ENCODE peak calls at places on chromosomes 16 and 17, in eight cellular contexts. O, K, H, Q, U, T, V and D are unnamed samples.

GRCh38 chr16:19173059-19173458 is 5.0 kb downstream of the SYT17 start:
- DNase-seq in V (no peak), H (no peak), U (no peak), K (no peak), T (no peak), O (no peak), Q (no peak), D (no peak)

GRCh38 chr17:77810536-77810935 is 148.0 kb upstream of the TNRC6C start:
- DNase-seq in U (peak; percentile 33), O (no peak), H (no peak), Q (no peak), V (no peak), K (no peak), T (no peak), D (no peak)

GRCh38 chr16:82761236-82761635 is 134.5 kb downstream of the CDH13 start:
- DNase-seq in K (no peak), V (no peak), T (no peak), O (no peak), Q (no peak), H (no peak), U (peak; percentile 74), D (no peak)

GRCh38 chr16:50842589-50842988 is 100.7 kb downstream of the CYLD start:
- DNase-seq in O (no peak), K (no peak), T (no peak), V (no peak), Q (no peak), H (no peak), U (peak; percentile 5), D (no peak)

GRCh38 chr17:27226611-27227234 is 67.2 kb upstream of the WSB1 start:
- DNase-seq in H (no peak), Q (no peak), K (no peak), T (no peak), U (peak; percentile 75), V (no peak), O (no peak), D (no peak)

GRCh38 chr17:16107165-16107770 is 107.6 kb downstream of the TTC19 start:
- DNase-seq in O (no peak), K (no peak), U (no peak), T (no peak), V (no peak), H (no peak), Q (no peak), D (no peak)

GRCh38 chr17:80106176-80106575 is 4.8 kb downstream of the GAA start:
- DNase-seq in V (no peak), O (no peak), Q (peak; percentile 18), K (no peak), H (no peak), T (no peak), U (no peak), D (no peak)

GRCh38 chr16:77499373-77500285 is 64.8 kb upstream of the ADAMTS18 start:
- DNase-seq in T (no peak), H (no peak), K (no peak), U (no peak), Q (no peak), O (no peak), V (no peak), D (no peak)

GRCh38 chr16:69921125-69921524 is 30.0 kb upstream of the CLEC18A start:
- DNase-seq in H (no peak), Q (no peak), O (no peak), U (peak; percentile 28), K (no peak), V (no peak), T (no peak), D (no peak)

GRCh38 chr17:13346996-13347762 is 254.6 kb downstream of the HS3ST3A1 start:
- DNase-seq in U (peak; percentile 98), K (no peak), Q (no peak), T (no peak), H (no peak), O (no peak), V (no peak), D (no peak)

GRCh38 chr17:19979917-19980770 is 2.5 kb upstream of the AKAP10 start:
- DNase-seq in H (no peak), O (no peak), Q (no peak), V (no peak), T (no peak), K (no peak), U (no peak), D (no peak)

GRCh38 chr16:63976345-63976744 is 1145.5 kb downstream of the CDH11 start:
- DNase-seq in O (no peak), T (no peak), Q (no peak), U (no peak), H (no peak), V (no peak), K (no peak), D (no peak)

GRCh38 chr17:72411124-72411563 is 290.3 kb downstream of the SOX9 start:
- DNase-seq in U (no peak), T (no peak), V (no peak), H (no peak), O (no peak), K (no peak), Q (no peak), D (no peak)

GRCh38 chr17:49434821-49435581 is 20.3 kb upstream of the PHB1 start:
- DNase-seq in T (no peak), Q (no peak), K (peak; percentile 90), U (peak; percentile 41), O (peak; percentile 9), V (peak; percentile 39), H (peak; percentile 13), D (no peak)

GRCh38 chr17:32807577-32807976 is 69.3 kb downstream of the MYO1D start:
- DNase-seq in O (no peak), T (no peak), H (no peak), U (no peak), V (no peak), Q (no peak), K (no peak), D (no peak)

GRCh38 chr17:50767446-50767845 is at the start of gene ANKRD40CL:
- DNase-seq in K (no peak), V (no peak), O (no peak), Q (no peak), U (no peak), T (no peak), H (no peak), D (no peak)

GRCh38 chr16:48231675-48232214 is 12.4 kb upstream of the LONP2 start:
- DNase-seq in T (no peak), H (no peak), U (peak; percentile 49), K (peak; percentile 25), V (no peak), Q (no peak), O (no peak), D (no peak)

GRCh38 chr17:28416703-28417311 is 10.8 kb upstream of the SLC46A1 start:
- DNase-seq in Q (no peak), H (peak; percentile 31), O (no peak), K (peak; percentile 68), T (no peak), U (peak; percentile 59), V (peak; percentile 48), D (peak; percentile 78)

GRCh38 chr16:21645261-21645721 is 7.1 kb downstream of the IGSF6 start:
- DNase-seq in V (no peak), Q (no peak), T (no peak), O (no peak), U (peak; percentile 43), K (no peak), H (no peak), D (no peak)